ENCODE peak calls at places on chromosome 7, in five cellular contexts. Z, C, M, P and Y are unnamed samples. For H3K4me1, the result is how much of the 10 kb centered on the place peaks cover.

GRCh38 chr7:1663243-1663642 is 6.8 kb upstream of the ELFN1 start:
- DNase-seq in M (peak), P (no peak), Z (no peak), C (peak), Y (no peak)

GRCh38 chr7:100706672-100707311 is 871 bp downstream of the POP7 start:
- DNase-seq in M (peak), Z (peak), C (peak), P (no peak), Y (no peak)

GRCh38 chr7:158145370-158145769 is 442.3 kb downstream of the PTPRN2 start:
- DNase-seq in M (no peak), C (no peak), Z (no peak), P (no peak), Y (no peak)

GRCh38 chr7:15915694-15916093 is 229.2 kb upstream of the MEOX2 start:
- DNase-seq in C (no peak), Z (no peak), M (no peak), P (no peak), Y (no peak)

GRCh38 chr7:42151309-42151708 is 85.7 kb downstream of the GLI3 start:
- DNase-seq in P (no peak), C (no peak), M (no peak), Z (peak), Y (no peak)

GRCh38 chr7:96004598-96004997 is 232.2 kb downstream of the DYNC1I1 start:
- DNase-seq in C (no peak), P (no peak), M (no peak), Z (peak), Y (no peak)

GRCh38 chr7:7237201-7237977 is 55.0 kb downstream of the C1GALT1 start:
- DNase-seq in P (no peak), C (no peak), M (no peak), Z (no peak), Y (no peak)

GRCh38 chr7:44368885-44369284 is 43.5 kb upstream of the CAMK2B start:
- DNase-seq in Z (no peak), C (no peak), P (no peak), M (no peak), Y (no peak)

GRCh38 chr7:141073173-141073640 is 657 bp upstream of the TMEM178B start:
- DNase-seq in M (no peak), Z (peak), C (peak), P (no peak), Y (no peak)

GRCh38 chr7:121279060-121279620 is 49.7 kb upstream of the WNT16 start:
- DNase-seq in P (no peak), Z (no peak), C (no peak), M (no peak), Y (no peak)

GRCh38 chr7:3064077-3064476 is 20.4 kb upstream of the CARD11 start:
- DNase-seq in Z (no peak), P (no peak), C (no peak), M (no peak), Y (no peak)

GRCh38 chr7:17234398-17235021 is 63.9 kb upstream of the AHR start:
- DNase-seq in P (peak), C (no peak), Z (peak), M (no peak), Y (no peak)

GRCh38 chr7:56175086-56175760 is 59.0 kb upstream of the NUPR2 start:
- DNase-seq in Z (no peak), P (no peak), C (peak), M (no peak), Y (no peak)

GRCh38 chr7:81150951-81151361 is 232.1 kb upstream of the SEMA3C start:
- DNase-seq in C (no peak), Z (no peak), P (no peak), M (no peak), Y (no peak)

GRCh38 chr7:15557686-15558085 is 4.1 kb downstream of the AGMO start:
- DNase-seq in Z (no peak), C (no peak), P (no peak), M (no peak), Y (no peak)

GRCh38 chr7:99562114-99562784 is 3.8 kb downstream of the ZNF655 start:
- DNase-seq in C (no peak), Z (no peak), M (no peak), P (no peak), Y (no peak)

DNA sequence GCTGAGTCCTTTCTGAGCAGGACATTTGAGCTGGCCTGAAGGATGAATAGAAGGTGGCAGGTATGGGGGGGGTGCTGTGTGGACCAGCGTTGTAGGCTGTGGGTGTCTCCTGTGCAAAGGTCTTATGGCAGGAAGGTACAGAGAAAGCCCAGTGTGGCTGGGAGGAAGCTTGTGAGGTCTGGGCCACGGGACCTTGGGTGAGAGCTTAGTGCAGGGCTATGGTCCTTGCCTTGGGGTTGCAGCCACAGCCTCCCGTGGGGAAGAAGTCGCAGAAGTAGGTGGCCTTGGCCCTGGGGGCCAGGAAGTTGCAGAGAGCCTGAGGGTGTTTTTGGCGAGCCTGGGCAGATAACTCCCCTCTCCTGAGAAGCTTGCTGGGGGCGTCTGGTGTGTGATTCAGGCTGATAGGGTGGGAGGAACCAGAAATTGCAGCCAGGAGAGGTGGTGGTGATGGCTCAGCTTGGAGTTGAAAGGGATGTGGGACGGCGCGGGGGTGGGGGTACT is 172.0 kb upstream of the TNRC18 start:
- DNase-seq in P (no peak), Z (peak), M (no peak), C (no peak), Y (no peak)
- H3K27ac ChIP-seq in P (peak), Z (peak), M (no peak), C (peak), Y (no peak)

GRCh38 chr7:102156867-102157266 is 129.8 kb upstream of the SH2B2 start:
- DNase-seq in P (no peak), Z (no peak), M (peak), C (no peak), Y (no peak)

GRCh38 chr7:102153586-102153948 is 133.1 kb upstream of the SH2B2 start:
- DNase-seq in M (no peak), P (no peak), Z (no peak), C (no peak), Y (no peak)

GRCh38 chr7:102152672-102153585 is 133.7 kb upstream of the SH2B2 start:
- DNase-seq in C (no peak), M (peak), P (no peak), Z (peak), Y (peak)

GRCh38 chr7:102155821-102156441 is 130.7 kb upstream of the SH2B2 start:
- DNase-seq in P (no peak), M (no peak), C (no peak), Z (no peak), Y (no peak)

DNA sequence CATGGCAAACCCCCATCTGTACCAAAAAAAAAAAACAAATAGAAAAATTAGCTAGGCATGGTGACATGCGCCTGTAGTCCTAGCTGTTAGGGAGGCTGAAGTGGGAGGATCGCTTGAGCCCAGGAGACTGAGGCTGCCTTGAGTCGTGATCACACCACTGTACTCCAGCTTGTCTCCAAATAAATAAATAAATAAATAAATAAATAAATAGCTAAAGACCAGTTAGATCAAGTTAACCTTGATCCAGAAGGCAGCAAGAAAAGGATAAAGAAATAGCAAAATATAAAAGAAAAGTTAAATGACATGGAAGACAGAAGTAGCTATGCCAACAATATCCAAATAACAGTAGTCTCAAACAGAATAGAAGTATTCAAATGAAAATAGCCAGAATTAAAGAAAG is 132.2 kb upstream of the SH2B2 start:
- DNase-seq in C (no peak), M (no peak), P (no peak), Z (no peak), Y (no peak)
- H3K4me1 ChIP-seq in C (under half), M (under half), P (under half), Z (under half), Y (under half)

DNA sequence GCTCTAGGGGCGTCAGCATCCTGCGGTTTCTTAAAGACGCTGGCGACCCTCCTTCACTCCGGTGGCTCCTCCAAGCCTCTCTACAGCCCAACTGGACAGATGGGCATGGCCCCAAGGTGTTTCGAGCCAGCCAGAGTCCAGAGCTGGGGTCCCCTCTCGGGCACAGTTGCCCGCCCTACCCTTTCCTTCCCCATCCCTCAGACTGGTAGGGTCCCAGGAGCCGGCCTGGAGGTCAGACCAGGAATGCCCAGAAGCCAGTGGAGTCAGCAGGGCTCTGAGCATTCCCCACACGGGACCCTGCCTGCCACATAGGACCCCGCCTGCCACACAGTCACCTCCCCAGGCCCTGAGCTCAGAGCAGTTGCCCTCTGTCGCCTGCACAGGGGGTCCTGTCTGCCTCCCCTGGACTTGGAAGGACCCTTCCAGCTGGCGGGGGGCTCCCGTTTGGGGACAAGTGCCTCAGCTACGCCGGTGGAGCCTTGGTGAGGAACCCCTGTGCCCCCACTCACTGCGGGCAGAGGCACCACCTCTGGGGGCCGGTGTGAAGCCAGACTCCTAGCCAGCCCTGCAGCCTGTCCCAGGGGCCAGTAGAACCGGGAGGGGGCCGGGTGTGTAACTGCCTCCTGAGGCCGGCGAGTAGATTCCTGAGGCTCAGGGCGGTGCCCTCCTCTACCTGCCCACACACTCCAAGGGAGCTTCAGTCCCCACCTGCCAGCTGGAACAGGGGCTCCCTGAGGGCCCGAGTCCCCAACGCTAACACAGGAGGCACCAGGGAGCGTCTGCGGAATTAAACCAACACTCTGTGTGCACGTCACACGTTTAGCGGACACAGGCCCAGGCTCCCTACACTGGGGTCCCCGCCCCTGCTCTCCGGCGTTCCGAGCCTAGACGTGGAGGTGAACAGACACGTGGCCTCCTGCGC is 19.4 kb upstream of the PDGFA start:
- DNase-seq in P (no peak), Z (peak), C (no peak), M (no peak), Y (no peak)
- H3K27ac ChIP-seq in P (no peak), Z (peak), C (peak), M (no peak), Y (peak)

GRCh38 chr7:151248191-151249033 is at the start of gene SMARCD3:
- DNase-seq in Z (peak), C (peak), M (peak), P (peak), Y (peak)
- H3K4me1 ChIP-seq in Z (half or more), C (half or more), M (under half), P (under half), Y (under half)

DNA sequence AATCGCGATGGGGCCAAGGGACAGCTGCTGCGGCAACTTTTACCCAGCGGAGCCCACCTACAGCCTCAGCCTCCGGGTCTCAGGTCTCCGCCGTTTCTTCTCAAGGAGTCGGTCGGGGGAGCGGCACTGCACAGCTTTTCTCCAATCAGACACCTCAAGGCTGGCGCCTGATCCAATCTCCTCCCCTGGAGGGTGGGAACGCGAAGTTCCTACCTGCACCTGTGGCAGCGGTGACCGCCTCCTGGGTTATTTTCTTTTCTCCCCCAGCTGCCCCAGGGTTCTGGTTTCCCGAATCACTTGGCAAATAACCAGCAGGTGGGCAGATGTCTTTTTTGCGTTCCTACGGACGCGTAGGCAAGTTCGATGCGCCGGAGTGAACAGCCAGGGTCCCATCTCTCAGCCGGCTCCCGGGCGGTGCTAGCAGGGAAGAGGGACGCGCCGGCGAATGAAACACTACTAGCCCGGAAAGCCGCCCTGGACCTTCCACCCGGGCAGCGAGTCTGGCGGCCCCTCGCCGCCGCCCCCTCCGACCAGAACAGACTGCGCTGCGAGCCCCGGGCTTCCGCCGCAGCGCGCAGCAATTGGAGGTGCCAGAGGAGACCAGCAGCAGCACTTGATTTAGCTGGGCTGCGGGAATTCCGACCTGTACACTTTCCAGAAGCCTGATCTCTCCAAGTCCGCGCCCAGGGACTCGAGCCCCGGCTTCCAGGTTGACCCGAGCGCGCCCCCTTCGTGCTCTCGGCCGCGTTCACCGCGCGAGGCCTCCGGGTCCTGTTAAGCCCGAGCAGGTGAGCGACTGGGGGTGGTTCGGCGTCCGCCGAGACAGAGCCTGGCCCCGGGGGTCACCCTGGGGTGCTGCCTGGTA is at the start of gene PRR15:
- DNase-seq in M (peak), C (peak), P (peak), Z (peak), Y (peak)
- H3K27ac ChIP-seq in M (no peak), C (peak), P (no peak), Z (peak), Y (no peak)

DNA sequence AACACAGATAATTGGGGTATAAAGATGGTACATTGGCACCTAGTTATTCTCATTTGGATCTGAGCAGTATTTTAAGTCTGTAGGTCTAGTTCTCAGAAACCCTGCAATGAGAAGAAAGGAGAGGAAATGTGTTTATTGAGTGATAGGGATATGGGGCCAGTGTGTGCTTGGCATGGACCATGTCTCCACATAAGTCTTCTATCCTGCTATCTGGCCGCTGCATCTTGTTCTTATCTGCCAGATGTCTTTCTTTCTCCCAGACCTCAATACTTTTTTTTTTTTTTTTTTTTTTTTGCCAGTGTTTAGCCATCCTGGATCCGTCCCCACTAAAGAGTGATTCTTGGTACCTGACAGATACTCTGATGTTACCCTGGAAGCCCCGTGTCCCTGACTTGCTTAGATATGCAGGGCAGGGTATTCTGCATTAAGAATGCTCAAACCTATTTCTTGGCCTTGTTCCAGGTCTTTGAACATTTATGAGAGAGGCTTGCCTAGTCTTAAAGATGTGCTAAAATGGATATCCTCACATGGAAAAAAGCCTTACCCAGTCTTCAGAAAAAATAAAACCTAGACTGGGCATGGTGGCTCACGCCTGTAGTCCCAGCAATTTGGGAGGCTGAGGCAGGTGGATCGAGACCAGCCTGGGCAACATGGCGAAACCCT is 10.0 kb downstream of the MTURN start:
- DNase-seq in M (no peak), C (no peak), Z (no peak), P (no peak), Y (no peak)
- H3K4me1 ChIP-seq in M (under half), C (under half), Z (under half), P (under half), Y (under half)

DNA sequence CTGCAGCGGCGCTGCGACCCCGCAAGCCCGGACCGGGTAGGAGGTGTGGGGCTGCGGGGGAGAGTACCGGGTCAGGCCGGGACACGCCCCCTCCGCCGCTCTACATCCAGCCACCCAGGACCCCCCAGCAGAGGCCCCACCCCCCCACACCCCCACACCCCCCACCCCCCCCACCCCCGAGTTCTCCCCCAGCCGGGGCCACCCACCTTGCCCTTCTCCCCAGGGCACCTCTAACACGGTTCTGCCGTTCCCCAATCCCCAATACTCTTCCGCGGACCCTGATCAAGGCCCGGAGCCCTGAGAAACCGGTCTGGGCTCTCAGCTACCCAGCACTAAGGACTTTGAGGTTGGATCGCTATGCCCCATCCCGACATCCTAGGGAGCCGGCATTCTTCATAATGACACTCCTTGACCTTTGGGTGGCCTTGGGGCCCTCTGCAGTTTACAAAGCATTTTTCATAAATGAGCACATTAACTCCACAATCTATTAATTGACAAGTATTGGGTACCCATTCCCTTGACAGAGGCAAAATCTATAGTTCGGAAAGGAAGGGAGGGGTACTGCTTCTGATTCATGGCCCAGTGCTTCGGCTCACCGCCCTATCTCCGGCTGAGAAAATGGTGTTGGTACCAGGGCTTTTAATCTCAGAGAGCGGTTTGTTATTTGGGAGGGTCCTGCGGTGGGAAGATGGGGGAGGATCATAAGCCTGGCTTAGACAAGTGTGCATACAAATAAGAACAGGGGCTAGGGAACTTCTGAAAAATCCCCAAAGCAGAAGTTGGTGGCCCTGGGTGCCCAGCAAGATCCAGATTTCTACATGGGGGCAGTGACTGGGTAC is 3.4 kb downstream of the IMPDH1 start:
- DNase-seq in Z (no peak), P (no peak), C (no peak), M (peak), Y (no peak)
- H3K27ac ChIP-seq in Z (no peak), P (peak), C (peak), M (no peak), Y (no peak)

GRCh38 chr7:133309333-133309732 is 56.5 kb downstream of the EXOC4 start:
- DNase-seq in C (no peak), P (no peak), Z (no peak), M (no peak), Y (no peak)

GRCh38 chr7:133310232-133310852 is 57.5 kb downstream of the EXOC4 start:
- DNase-seq in P (no peak), M (no peak), Z (peak), C (no peak), Y (no peak)

GRCh38 chr7:133314084-133314483 is 61.2 kb downstream of the EXOC4 start:
- DNase-seq in P (no peak), Z (no peak), M (no peak), C (no peak), Y (no peak)

GRCh38 chr7:133315332-133316040 is 62.6 kb downstream of the EXOC4 start:
- DNase-seq in Z (no peak), P (no peak), M (no peak), C (no peak), Y (no peak)

DNA sequence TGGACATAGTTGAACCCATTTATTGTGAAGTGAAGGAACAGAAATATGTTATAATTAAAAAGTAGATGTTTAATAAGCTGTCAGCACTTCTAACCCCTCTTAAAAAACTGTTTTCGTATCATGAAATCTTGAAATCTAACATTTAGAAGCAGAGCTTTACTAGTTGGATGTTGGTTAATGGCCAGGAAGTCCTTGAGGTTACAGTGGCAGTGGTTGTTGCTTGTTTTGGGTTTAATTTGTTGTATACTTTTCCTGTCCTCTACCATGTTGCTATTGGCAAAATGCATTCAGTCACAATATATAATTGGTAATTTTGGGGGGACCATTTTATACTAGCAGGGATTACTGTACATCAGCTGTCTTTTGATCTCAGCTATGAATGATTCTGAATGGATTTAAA is 60.7 kb downstream of the EXOC4 start:
- DNase-seq in Z (no peak), P (no peak), M (no peak), C (no peak), Y (no peak)
- H3K4me1 ChIP-seq in Z (under half), P (under half), M (under half), C (under half), Y (under half)